ENCODE peak calls at places on chromosomes 13 and 19, in seven cellular contexts. Z, F, S, L, H, W and U are unnamed samples.

GRCh38 chr13:64078025-64078424 is 2662.4 kb upstream of the PCDH20 start:
- DNase-seq in Z (no peak), F (no peak), S (no peak), L (no peak), H (no peak), W (no peak), U (no peak)

GRCh38 chr19:33171916-33172359 is 22.2 kb upstream of the LRP3 start:
- DNase-seq in Z (peak; percentile 60), F (no peak), S (no peak), L (no peak), H (no peak), W (no peak), U (no peak)

GRCh38 chr19:45405435-45406164 is 731 bp upstream of the PPP1R13L start:
- DNase-seq in Z (peak; percentile 87), F (peak; percentile 61), S (peak; percentile 96), L (peak; percentile 91), H (no peak), W (peak; percentile 92), U (peak; percentile 52)

GRCh38 chr13:77124423-77124822 is 97.5 kb upstream of the FBXL3 start:
- DNase-seq in Z (no peak), F (no peak), S (no peak), L (peak; percentile 7), H (no peak), W (no peak), U (no peak)

GRCh38 chr13:40345654-40346372 is 320.6 kb downstream of the FOXO1 start:
- DNase-seq in Z (no peak), F (no peak), S (peak; percentile 18), L (no peak), H (no peak), W (no peak), U (no peak)

GRCh38 chr13:30493670-30494381 is 28.1 kb upstream of the HMGB1 start:
- DNase-seq in Z (no peak), F (no peak), S (no peak), L (no peak), H (no peak), W (no peak), U (no peak)

GRCh38 chr19:55646889-55647731 is 902 bp upstream of the CCDC106 start:
- DNase-seq in Z (no peak), F (no peak), S (no peak), L (no peak), H (no peak), W (no peak), U (no peak)

GRCh38 chr19:58577581-58578429 is 4.7 kb upstream of the MZF1 start:
- DNase-seq in Z (no peak), F (no peak), S (no peak), L (no peak), H (no peak), W (no peak), U (no peak)

GRCh38 chr19:633786-634639 is 676 bp upstream of the POLRMT start:
- DNase-seq in Z (peak; percentile 5), F (no peak), S (no peak), L (no peak), H (no peak), W (no peak), U (no peak)

DNA sequence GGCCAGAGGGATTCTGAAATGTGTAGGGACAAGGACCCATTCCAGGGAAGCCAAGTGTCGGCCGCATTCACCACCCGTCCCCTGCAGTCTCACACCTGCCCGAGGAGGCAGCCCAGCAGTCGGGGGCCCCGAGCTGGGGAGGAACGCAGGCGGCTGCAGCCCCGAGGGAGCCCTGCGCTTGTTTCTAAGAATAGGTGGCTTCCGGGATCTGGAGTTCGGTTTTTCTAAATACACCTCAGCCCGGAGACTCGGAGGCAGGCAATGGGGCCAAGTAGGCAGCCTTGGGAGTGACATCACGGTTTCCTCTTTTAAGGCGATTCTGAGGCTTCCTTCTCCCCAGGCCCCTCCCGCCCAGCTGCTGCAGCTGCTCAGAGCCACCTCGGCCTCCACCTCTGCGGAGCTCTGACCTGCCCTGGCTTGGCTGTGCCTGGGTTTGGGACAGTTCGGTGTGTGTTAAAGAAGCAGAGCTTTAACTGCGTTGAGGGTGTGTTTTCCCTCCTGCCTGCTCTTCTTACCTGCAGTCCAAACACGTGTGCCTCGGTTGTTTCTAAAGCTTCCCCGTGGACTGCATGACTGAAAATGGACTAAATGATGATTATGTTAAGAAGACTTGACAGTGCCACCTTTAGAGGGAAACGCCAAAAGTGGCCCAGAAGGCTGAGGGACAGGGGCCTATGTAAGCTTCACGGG is 80.5 kb downstream of the COL4A2 start:
- DNase-seq in Z (no peak), F (no peak), S (peak; percentile 62), L (peak; percentile 67), H (no peak), W (peak; percentile 64), U (no peak)
- TF ChIP-seq CTCF in Z (no peak), F (no peak), S (no peak), L (no peak), H (no peak), W (no peak), U (no peak)

GRCh38 chr19:39412867-39413268 is 399 bp downstream of the PLEKHG2 start:
- DNase-seq in Z (no peak), F (no peak), S (peak; percentile 66), L (no peak), H (no peak), W (no peak), U (no peak)
- TF ChIP-seq CTCF in Z (peak; percentile 49), F (peak; percentile 38), S (no peak), L (no peak), H (no peak), W (no peak), U (no peak)

GRCh38 chr19:38685666-38686529 is 38.4 kb downstream of the ACTN4 start:
- DNase-seq in Z (peak; percentile 60), F (no peak), S (peak; percentile 80), L (peak; percentile 83), H (no peak), W (peak; percentile 70), U (no peak)
- TF ChIP-seq CTCF in Z (peak; percentile 76), F (peak; percentile 69), S (peak; percentile 48), L (peak; percentile 67), H (peak; percentile 72), W (peak; percentile 80), U (no peak)

GRCh38 chr13:48316826-48317510 is 13.4 kb downstream of the RB1 start:
- DNase-seq in Z (no peak), F (no peak), S (no peak), L (no peak), H (no peak), W (no peak), U (no peak)
- TF ChIP-seq CTCF in Z (no peak), F (no peak), S (no peak), L (no peak), H (no peak), W (no peak), U (no peak)

GRCh38 chr19:13622727-13623126 is 116.4 kb upstream of the CACNA1A start:
- DNase-seq in Z (no peak), F (no peak), S (peak; percentile 33), L (no peak), H (no peak), W (no peak), U (no peak)

GRCh38 chr19:13619203-13619632 is 112.9 kb upstream of the CACNA1A start:
- DNase-seq in Z (peak; percentile 12), F (no peak), S (no peak), L (no peak), H (no peak), W (peak; percentile 3), U (no peak)

GRCh38 chr19:13623686-13624405 is 117.6 kb upstream of the CACNA1A start:
- DNase-seq in Z (no peak), F (no peak), S (peak; percentile 27), L (no peak), H (no peak), W (no peak), U (no peak)

GRCh38 chr19:13615890-13616289 is 109.6 kb upstream of the CACNA1A start:
- DNase-seq in Z (no peak), F (no peak), S (no peak), L (no peak), H (no peak), W (peak; percentile 3), U (no peak)

GRCh38 chr19:13621413-13621812 is 115.1 kb upstream of the CACNA1A start:
- DNase-seq in Z (peak; percentile 97), F (no peak), S (peak; percentile 67), L (peak; percentile 71), H (peak; percentile 67), W (peak; percentile 96), U (peak; percentile 24)
- TF ChIP-seq CTCF in Z (peak; percentile 73), F (no peak), S (no peak), L (peak; percentile 36), H (peak; percentile 39), W (no peak), U (no peak)

GRCh38 chr13:110329258-110329657 is 22.2 kb downstream of the COL4A2 start:
- DNase-seq in Z (no peak), F (no peak), S (no peak), L (no peak), H (no peak), W (peak; percentile 60), U (no peak)
- TF ChIP-seq CTCF in Z (no peak), F (no peak), S (no peak), L (no peak), H (no peak), W (no peak), U (no peak)

GRCh38 chr19:46411088-46412033 is 2.0 kb downstream of the CCDC8 start:
- DNase-seq in Z (no peak), F (no peak), S (no peak), L (no peak), H (no peak), W (no peak), U (no peak)

GRCh38 chr19:46412034-46412982 is 1.1 kb downstream of the CCDC8 start:
- DNase-seq in Z (no peak), F (no peak), S (no peak), L (no peak), H (no peak), W (no peak), U (no peak)

GRCh38 chr19:46413262-46414031 is at the start of gene CCDC8:
- DNase-seq in Z (peak; percentile 64), F (peak; percentile 86), S (peak; percentile 98), L (peak; percentile 99), H (peak; percentile 87), W (peak; percentile 81), U (no peak)

GRCh38 chr19:46410205-46411087 is 2.9 kb downstream of the CCDC8 start:
- DNase-seq in Z (no peak), F (no peak), S (no peak), L (no peak), H (no peak), W (no peak), U (no peak)

GRCh38 chr19:46412983-46413261 is 442 bp downstream of the CCDC8 start:
- DNase-seq in Z (no peak), F (no peak), S (no peak), L (no peak), H (no peak), W (no peak), U (no peak)
- TF ChIP-seq CTCF in Z (no peak), F (no peak), S (no peak), L (no peak), H (no peak), W (no peak), U (no peak)

GRCh38 chr13:20550799-20551198 is 16.2 kb upstream of the IFT88 start:
- DNase-seq in Z (no peak), F (no peak), S (no peak), L (peak; percentile 16), H (no peak), W (no peak), U (no peak)
- TF ChIP-seq CTCF in Z (peak; percentile 11), F (no peak), S (no peak), L (no peak), H (no peak), W (no peak), U (no peak)

GRCh38 chr19:7268737-7269098 is 25.5 kb downstream of the INSR start:
- DNase-seq in Z (no peak), F (no peak), S (no peak), L (no peak), H (no peak), W (no peak), U (no peak)
- TF ChIP-seq CTCF in Z (no peak), F (no peak), S (no peak), L (no peak), H (no peak), W (no peak), U (no peak)